ENCODE peak calls at places on chromosomes 6 and 20, in eight cellular contexts. N is right atrium auricular region, J is H9, T is lower lobe of right lung, B is astrocyte, Z is endothelial cell of umbilical vein, M is right lobe of liver, D is Peyer's patch. K is an unnamed sample.

GRCh38 chr6:19849196-19849595 is 12.0 kb downstream of the ID4 start:
- DNase-seq in N (no peak), D (no peak), Z (no peak), J (no peak), B (no peak), M (no peak), T (no peak), K (no peak)

GRCh38 chr6:18289283-18289682 is 25.0 kb upstream of the DEK start:
- DNase-seq in D (no peak), T (no peak), N (no peak), B (no peak), J (no peak), Z (no peak), M (no peak), K (no peak)

GRCh38 chr6:111523484-111524166 is 40.6 kb upstream of the REV3L start:
- DNase-seq in B (no peak), Z (no peak), D (no peak), N (no peak), T (no peak), J (no peak), M (no peak), K (no peak)

GRCh38 chr6:153090241-153090930 is 40.7 kb downstream of the RGS17 start:
- DNase-seq in T (no peak), M (no peak), B (peak; percentile 86), Z (peak; percentile 94), D (no peak), J (no peak), N (no peak), K (no peak)

GRCh38 chr20:54557836-54558590 is 82.6 kb downstream of the DOK5 start:
- DNase-seq in T (no peak), J (no peak), Z (peak; percentile 47), N (no peak), D (no peak), M (no peak), B (peak; percentile 64), K (no peak)

GRCh38 chr20:62555642-62556420 is 80.0 kb upstream of the GATA5 start:
- DNase-seq in M (peak; percentile 72), Z (no peak), D (no peak), J (no peak), T (no peak), B (no peak), N (no peak), K (no peak)

GRCh38 chr6:2817778-2818443 is 23.8 kb downstream of the SERPINB1 start:
- DNase-seq in Z (peak; percentile 88), N (no peak), M (no peak), T (no peak), J (no peak), D (no peak), B (peak; percentile 62), K (no peak)

GRCh38 chr20:6492396-6493055 is 275.0 kb upstream of the BMP2 start:
- DNase-seq in T (no peak), D (no peak), J (peak; percentile 26), Z (peak; percentile 25), N (no peak), M (no peak), B (peak; percentile 51), K (no peak)

GRCh38 chr6:121405306-121405705 is 30.1 kb upstream of the GJA1 start:
- DNase-seq in M (no peak), Z (no peak), T (no peak), D (no peak), N (no peak), J (no peak), B (no peak), K (no peak)

GRCh38 chr20:46683939-46684750 is 5.1 kb downstream of the TP53RK start:
- DNase-seq in B (peak; percentile 52), Z (peak; percentile 39), D (no peak), J (peak; percentile 83), N (peak; percentile 73), M (no peak), T (peak; percentile 68), K (peak; percentile 42)

GRCh38 chr6:79215233-79215824 is 19.2 kb downstream of the HMGN3 start:
- DNase-seq in M (no peak), T (no peak), B (peak; percentile 44), J (no peak), Z (no peak), D (no peak), N (no peak), K (no peak)

GRCh38 chr6:110041149-110041548 is 63.0 kb downstream of the GPR6 start:
- DNase-seq in N (no peak), M (no peak), Z (no peak), T (no peak), J (no peak), D (no peak), B (no peak), K (no peak)

GRCh38 chr20:23198815-23199214 is 112.7 kb upstream of the CD93 start:
- DNase-seq in B (no peak), J (no peak), T (no peak), Z (no peak), N (no peak), D (no peak), M (no peak), K (no peak)

GRCh38 chr6:109336221-109336955 is 45.9 kb downstream of the CD164 start:
- DNase-seq in J (no peak), D (peak; percentile 70), B (no peak), N (no peak), T (no peak), Z (peak; percentile 18), M (peak; percentile 66), K (no peak)

GRCh38 chr20:46563170-46563847 is 12.9 kb upstream of the OCSTAMP start:
- DNase-seq in D (no peak), T (no peak), N (no peak), Z (no peak), M (no peak), J (peak; percentile 74), B (no peak), K (no peak)

GRCh38 chr6:160221423-160221822 is 37.2 kb downstream of the SLC22A2 start:
- DNase-seq in D (no peak), M (no peak), N (no peak), B (no peak), T (no peak), J (no peak), Z (no peak), K (no peak)

GRCh38 chr20:21184810-21185209 is 58.9 kb downstream of the KIZ start:
- DNase-seq in Z (no peak), N (no peak), T (no peak), M (no peak), D (no peak), J (no peak), B (peak; percentile 11), K (no peak)

GRCh38 chr6:1392813-1393640 is 3.7 kb downstream of the FOXF2 start:
- DNase-seq in J (peak; percentile 60), T (no peak), B (no peak), M (no peak), D (no peak), Z (no peak), N (no peak), K (no peak)

GRCh38 chr6:53189554-53189953 is 40.9 kb upstream of the GCM1 start:
- DNase-seq in B (peak; percentile 95), J (no peak), M (no peak), T (no peak), D (no peak), Z (no peak), N (no peak), K (no peak)

GRCh38 chr6:18488526-18489270 is 101.5 kb downstream of the RNF144B start:
- DNase-seq in J (no peak), T (no peak), D (no peak), N (no peak), Z (no peak), M (no peak), B (peak; percentile 89), K (no peak)

GRCh38 chr6:84027340-84028183 is 6.0 kb upstream of the MRAP2 start:
- DNase-seq in B (peak; percentile 65), Z (peak; percentile 98), N (peak; percentile 61), D (no peak), M (no peak), J (no peak), T (no peak), K (no peak)

GRCh38 chr6:26524722-26525360 is 13.3 kb upstream of the HMGN4 start:
- DNase-seq in B (no peak), N (no peak), M (no peak), J (no peak), D (no peak), Z (no peak), T (no peak), K (no peak)

GRCh38 chr6:84645563-84646266 is 118.7 kb downstream of the TBX18 start:
- DNase-seq in B (peak; percentile 80), M (no peak), N (no peak), T (no peak), J (no peak), Z (peak; percentile 83), D (no peak), K (no peak)

GRCh38 chr6:85516168-85516567 is 66.3 kb downstream of the NT5E start:
- DNase-seq in N (no peak), Z (peak; percentile 21), J (no peak), T (no peak), M (no peak), B (peak; percentile 3), D (no peak), K (no peak)

GRCh38 chr6:105818505-105818904 is 267.6 kb upstream of the PRDM1 start:
- DNase-seq in T (no peak), N (no peak), Z (no peak), J (no peak), M (no peak), B (no peak), D (no peak), K (no peak)
- TF ChIP-seq CTCF in T (no peak), N (no peak), Z (no peak), J (no peak), M (no peak), B (no peak), D (no peak), K (no peak)

GRCh38 chr6:170011233-170012142 is 260.1 kb downstream of the ERMARD start:
- DNase-seq in N (peak; percentile 63), M (peak; percentile 58), D (peak; percentile 46), B (no peak), Z (peak; percentile 59), J (peak; percentile 23), T (no peak), K (peak; percentile 73)
- H3K27ac ChIP-seq in N (peak overlapping the region; percentile 78), M (no peak overlapping the region), D (no peak overlapping the region), B (no peak overlapping the region), Z (no peak overlapping the region), J (no peak overlapping the region), T (peak overlapping the region; percentile 40), K (no peak overlapping the region)

GRCh38 chr20:58845706-58846105 is 5.0 kb downstream of the GNAS-AS1 start:
- DNase-seq in N (no peak), M (no peak), Z (no peak), T (no peak), J (no peak), D (no peak), B (no peak), K (no peak)
- H3K27me3 ChIP-seq in N (no peaks in the 10 kb centered on the region), M (no peaks in the 10 kb centered on the region), Z (peaks cover 37% of the 10 kb centered on the region), T (peaks cover 34% of the 10 kb centered on the region), J (peaks cover 6% of the 10 kb centered on the region), D (no peaks in the 10 kb centered on the region), B (peaks cover 25% of the 10 kb centered on the region), K (peaks cover 2% of the 10 kb centered on the region)

DNA sequence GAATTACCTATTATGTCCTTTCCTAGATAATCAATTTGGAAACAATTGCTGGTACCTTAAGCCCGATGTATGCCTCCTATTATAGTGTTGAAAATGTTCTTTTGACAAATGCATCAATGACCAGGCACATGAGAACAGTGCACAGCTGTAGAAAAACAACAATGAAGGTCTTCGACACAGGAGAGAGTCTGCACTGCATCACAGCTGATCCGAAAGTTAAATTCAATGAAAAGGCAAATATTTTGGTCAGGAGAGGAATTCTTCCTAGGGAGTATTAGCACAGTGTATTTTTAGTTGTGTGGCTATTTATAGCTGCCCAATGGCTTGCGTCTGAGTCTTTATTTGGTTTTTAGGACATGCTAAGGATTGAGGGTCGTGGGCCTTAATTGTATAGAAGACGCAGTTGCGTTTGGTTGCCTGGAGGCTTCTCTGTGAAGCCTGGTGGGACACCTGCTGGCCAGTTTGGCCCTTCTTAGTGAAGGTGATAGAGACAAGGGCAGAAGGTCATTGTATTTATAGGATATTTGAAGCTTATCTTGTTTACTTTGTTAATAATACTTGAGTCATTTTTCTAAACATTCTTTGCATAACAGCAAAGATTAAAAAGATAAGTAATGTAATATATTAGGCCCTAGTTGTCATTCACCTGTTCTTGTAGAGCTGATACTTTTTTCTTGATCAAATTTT is 72.3 kb downstream of the CDYL start:
- DNase-seq in B (no peak), T (no peak), Z (peak; percentile 56), J (peak; percentile 55), N (no peak), M (no peak), D (no peak), K (no peak)
- TF ChIP-seq CTCF in B (peak; percentile 27), T (peak; percentile 31), Z (peak; percentile 34), J (peak; percentile 73), N (peak; percentile 60), M (peak; percentile 46), D (peak; percentile 46), K (peak; percentile 46)

K was measured in psoas muscle.